ENCODE peak calls at places on chromosomes 16 and 17, in six cellular contexts. Y, X, H, R, O and S are unnamed samples.

GRCh38 chr17:40551874-40552768 is 13.2 kb downstream of the CCR7 start:
- DNase-seq in Y (peak; percentile 78), X (peak; percentile 55), H (no peak), R (no peak), O (no peak), S (no peak)

GRCh38 chr17:47802341-47803022 is 19.1 kb downstream of the OSBPL7 start:
- DNase-seq in Y (no peak), X (peak; percentile 24), H (peak; percentile 70), R (peak; percentile 83), O (no peak), S (peak; percentile 40)

GRCh38 chr17:70091681-70092080 is 16.7 kb downstream of the KCNJ16 start:
- DNase-seq in Y (no peak), X (no peak), H (no peak), R (no peak), O (no peak), S (no peak)

GRCh38 chr16:4486126-4486893 is 10.1 kb downstream of the HMOX2 start:
- DNase-seq in Y (no peak), X (no peak), H (peak; percentile 66), R (no peak), O (no peak), S (peak; percentile 77)

GRCh38 chr16:3949287-3949686 is 68.8 kb upstream of the CREBBP start:
- DNase-seq in Y (no peak), X (peak; percentile 26), H (peak; percentile 68), R (no peak), O (no peak), S (no peak)

GRCh38 chr17:48856122-48856821 is 25.4 kb downstream of the CALCOCO2 start:
- DNase-seq in Y (no peak), X (no peak), H (no peak), R (no peak), O (no peak), S (no peak)

GRCh38 chr16:88318091-88318494 is 64.7 kb upstream of the ZNF469 start:
- DNase-seq in Y (no peak), X (no peak), H (no peak), R (no peak), O (no peak), S (no peak)

GRCh38 chr17:78884148-78884870 is 18.7 kb downstream of the CEP295NL start:
- DNase-seq in Y (no peak), X (no peak), H (no peak), R (no peak), O (no peak), S (no peak)

GRCh38 chr17:42878924-42879595 is 21.5 kb upstream of the G6PC1 start:
- DNase-seq in Y (no peak), X (no peak), H (no peak), R (no peak), O (no peak), S (no peak)

GRCh38 chr17:50034504-50035364 is 21.2 kb upstream of the ITGA3 start:
- DNase-seq in Y (peak; percentile 60), X (no peak), H (no peak), R (no peak), O (no peak), S (no peak)

GRCh38 chr17:14301761-14302401 is 1.0 kb downstream of the HS3ST3B1 start:
- DNase-seq in Y (peak; percentile 71), X (no peak), H (peak; percentile 47), R (peak; percentile 47), O (no peak), S (no peak)

GRCh38 chr16:69476920-69477418 is 52.5 kb downstream of the CYB5B start:
- DNase-seq in Y (no peak), X (no peak), H (no peak), R (peak; percentile 46), O (no peak), S (no peak)

GRCh38 chr16:28876973-28877641 is 1.2 kb upstream of the ATP2A1 start:
- DNase-seq in Y (no peak), X (no peak), H (no peak), R (no peak), O (no peak), S (no peak)
- H3K4me1 ChIP-seq in Y (peaks cover 10% of the 10 kb centered on the region), X (peaks cover 4% of the 10 kb centered on the region), H (peaks cover 17% of the 10 kb centered on the region), R (peaks cover 13% of the 10 kb centered on the region), O (peaks cover 14% of the 10 kb centered on the region), S (peaks cover 57% of the 10 kb centered on the region)

GRCh38 chr17:44798352-44798751 is 31.7 kb downstream of the GJC1 start:
- DNase-seq in Y (no peak), X (no peak), H (no peak), R (no peak), O (no peak), S (no peak)
- H3K4me1 ChIP-seq in Y (peaks cover 27% of the 10 kb centered on the region), X (peaks cover 15% of the 10 kb centered on the region), H (peaks cover 45% of the 10 kb centered on the region), R (no peaks in the 10 kb centered on the region), O (peaks cover 82% of the 10 kb centered on the region), S (peaks cover 12% of the 10 kb centered on the region)

DNA sequence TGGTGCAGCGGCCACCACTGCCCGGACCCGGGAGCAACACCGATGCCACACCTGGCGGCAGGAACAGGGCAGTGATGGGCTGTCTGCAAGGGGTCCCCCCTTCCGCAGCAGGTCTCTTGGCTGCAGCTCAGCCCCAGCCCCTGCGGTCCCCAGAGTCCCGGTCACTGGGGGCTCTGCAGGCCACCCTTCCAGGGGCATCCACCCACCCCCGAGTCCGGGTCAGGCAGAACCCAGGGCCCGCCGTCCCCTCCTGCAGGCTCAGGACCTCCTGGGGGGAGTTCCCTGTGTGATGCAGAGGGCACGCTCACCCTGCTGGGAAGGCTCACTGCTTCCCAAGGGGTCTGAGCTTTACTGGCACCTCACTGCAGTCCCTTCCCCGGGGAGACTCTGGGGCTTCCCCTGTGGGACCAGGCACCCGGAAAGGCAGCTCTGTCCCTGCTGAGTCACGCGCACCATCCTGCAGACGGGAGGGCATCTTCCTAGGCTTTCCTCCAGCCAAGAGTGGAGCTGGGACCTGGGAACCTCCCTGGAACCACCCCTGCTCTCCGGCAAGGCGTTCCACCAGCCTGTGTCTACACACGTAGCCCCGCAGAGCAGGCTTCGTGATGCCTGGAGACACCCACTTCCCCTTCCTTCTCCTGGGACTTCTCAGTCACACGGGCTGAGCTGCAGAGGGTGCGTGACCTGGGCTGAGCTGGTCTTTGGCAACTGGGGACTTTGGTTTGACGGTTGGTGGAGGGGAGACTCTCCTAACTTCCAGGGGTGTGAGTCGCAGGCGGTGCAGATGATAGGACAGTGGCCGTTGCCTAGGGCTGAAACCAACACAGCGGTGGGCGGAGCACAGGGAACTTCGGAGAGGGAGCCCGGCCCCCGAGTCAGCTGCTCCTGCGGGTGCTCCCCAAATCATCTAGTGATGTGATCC is 23.4 kb downstream of the SLC25A10 start:
- DNase-seq in Y (no peak), X (peak; percentile 68), H (no peak), R (peak; percentile 50), O (no peak), S (no peak)
- H3K4me1 ChIP-seq in Y (no peaks in the 10 kb centered on the region), X (peaks cover 8% of the 10 kb centered on the region), H (no peaks in the 10 kb centered on the region), R (peaks cover 11% of the 10 kb centered on the region), O (no peaks in the 10 kb centered on the region), S (peaks cover 5% of the 10 kb centered on the region)

GRCh38 chr16:89407925-89408300 is 82.4 kb downstream of the ANKRD11 start:
- DNase-seq in Y (no peak), X (no peak), H (no peak), R (peak; percentile 46), O (no peak), S (no peak)
- H3K4me1 ChIP-seq in Y (peaks cover 49% of the 10 kb centered on the region), X (peaks cover 50% of the 10 kb centered on the region), H (peaks cover 45% of the 10 kb centered on the region), R (peaks cover 71% of the 10 kb centered on the region), O (peaks cover 74% of the 10 kb centered on the region), S (peaks cover 97% of the 10 kb centered on the region)

GRCh38 chr17:17127730-17128291 is 78.3 kb downstream of the PLD6 start:
- DNase-seq in Y (no peak), X (no peak), H (no peak), R (no peak), O (no peak), S (no peak)

GRCh38 chr17:17130077-17130844 is 75.9 kb downstream of the PLD6 start:
- DNase-seq in Y (no peak), X (no peak), H (no peak), R (no peak), O (no peak), S (no peak)

GRCh38 chr17:17129466-17129865 is 76.7 kb downstream of the PLD6 start:
- DNase-seq in Y (no peak), X (no peak), H (no peak), R (no peak), O (no peak), S (peak; percentile 57)

GRCh38 chr17:17127156-17127555 is 79.0 kb downstream of the PLD6 start:
- DNase-seq in Y (no peak), X (no peak), H (no peak), R (no peak), O (no peak), S (no peak)

DNA sequence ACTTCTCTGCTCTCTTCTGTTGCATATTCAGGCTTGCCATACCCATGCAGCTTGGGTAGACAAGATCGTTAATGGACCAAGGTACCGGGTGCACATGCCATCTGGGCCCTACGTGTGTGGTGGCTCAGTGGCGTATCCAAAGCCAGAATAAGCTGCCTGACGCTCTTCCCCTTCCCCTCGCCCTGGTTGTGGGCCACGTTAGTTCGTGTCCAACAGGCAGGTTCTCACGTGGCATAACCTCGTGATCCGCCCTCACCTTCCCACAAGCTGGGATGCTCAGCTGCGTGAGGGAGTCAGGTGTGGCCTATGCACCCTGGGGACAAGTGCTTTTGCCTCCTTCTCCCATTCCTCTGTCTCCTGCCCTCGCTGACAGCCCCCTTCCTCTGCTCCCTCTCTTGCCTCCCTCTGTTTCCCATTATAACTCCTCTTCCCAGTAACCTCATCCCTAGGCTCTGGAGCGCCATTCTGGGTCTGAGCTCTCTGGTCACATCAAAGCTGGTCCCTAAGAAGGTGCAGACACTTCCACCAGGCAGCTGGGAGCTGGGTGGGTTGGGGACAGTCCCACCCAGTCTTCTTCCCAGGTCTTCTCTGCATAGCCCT is 77.6 kb downstream of the PLD6 start:
- DNase-seq in Y (no peak), X (no peak), H (no peak), R (no peak), O (no peak), S (no peak)
- H3K4me1 ChIP-seq in Y (peaks cover 19% of the 10 kb centered on the region), X (no peaks in the 10 kb centered on the region), H (peaks cover 14% of the 10 kb centered on the region), R (no peaks in the 10 kb centered on the region), O (peaks cover 28% of the 10 kb centered on the region), S (peaks cover 49% of the 10 kb centered on the region)